ENCODE peak calls at places on chromosomes 3 and 15, in seven cellular contexts. One of them, this sample, is unnamed.

GRCh38 chr15:82540984-82541431 is 751 bp upstream of the RPS17 start:
- DNase-seq in H7: peak; percentile 72
- DNase-seq in GM12865: no peak
- DNase-seq in GM13977: no peak
- DNase-seq in iPS DF 19.7: no peak
- DNase-seq in SJCRH30: no peak
- DNase-seq in activated CD4-positive, CD25-positive, alpha-beta regulatory T cell treated with anti-CD3 and anti-CD28 coated beads, Interleukin-2, amount 50 U/mL, for 16 hours: no peak
- DNase-seq in this sample: peak; percentile 55

GRCh38 chr3:151946606-151947005 is 73.2 kb downstream of the SUCNR1 start:
- DNase-seq in H7: no peak
- DNase-seq in GM12865: no peak
- DNase-seq in GM13977: no peak
- DNase-seq in iPS DF 19.7: no peak
- DNase-seq in SJCRH30: no peak
- DNase-seq in activated CD4-positive, CD25-positive, alpha-beta regulatory T cell treated with anti-CD3 and anti-CD28 coated beads, Interleukin-2, amount 50 U/mL, for 16 hours: no peak
- DNase-seq in this sample: no peak

GRCh38 chr3:71307884-71308697 is 275.4 kb downstream of the FOXP1 start:
- DNase-seq in H7: no peak
- DNase-seq in GM12865: no peak
- DNase-seq in GM13977: no peak
- DNase-seq in iPS DF 19.7: no peak
- DNase-seq in SJCRH30: no peak
- DNase-seq in activated CD4-positive, CD25-positive, alpha-beta regulatory T cell treated with anti-CD3 and anti-CD28 coated beads, Interleukin-2, amount 50 U/mL, for 16 hours: no peak
- DNase-seq in this sample: no peak

GRCh38 chr15:41714291-41714690 is 54.1 kb downstream of the MGA start:
- DNase-seq in H7: no peak
- DNase-seq in GM12865: no peak
- DNase-seq in GM13977: no peak
- DNase-seq in iPS DF 19.7: no peak
- DNase-seq in SJCRH30: no peak
- DNase-seq in activated CD4-positive, CD25-positive, alpha-beta regulatory T cell treated with anti-CD3 and anti-CD28 coated beads, Interleukin-2, amount 50 U/mL, for 16 hours: no peak
- DNase-seq in this sample: no peak

GRCh38 chr3:65005481-65005880 is 317.7 kb upstream of the ADAMTS9 start:
- DNase-seq in H7: no peak
- DNase-seq in GM12865: no peak
- DNase-seq in GM13977: no peak
- DNase-seq in iPS DF 19.7: no peak
- DNase-seq in SJCRH30: peak; percentile 18
- DNase-seq in activated CD4-positive, CD25-positive, alpha-beta regulatory T cell treated with anti-CD3 and anti-CD28 coated beads, Interleukin-2, amount 50 U/mL, for 16 hours: no peak
- DNase-seq in this sample: no peak

GRCh38 chr3:139122221-139122581 is 77.5 kb upstream of the PRR23C start:
- DNase-seq in H7: no peak
- DNase-seq in GM12865: no peak
- DNase-seq in GM13977: no peak
- DNase-seq in iPS DF 19.7: no peak
- DNase-seq in SJCRH30: no peak
- DNase-seq in activated CD4-positive, CD25-positive, alpha-beta regulatory T cell treated with anti-CD3 and anti-CD28 coated beads, Interleukin-2, amount 50 U/mL, for 16 hours: no peak
- DNase-seq in this sample: no peak

GRCh38 chr3:129399145-129399894 is 29.1 kb downstream of the EFCAB12 start:
- DNase-seq in H7: peak; percentile 90
- DNase-seq in GM12865: peak; percentile 96
- DNase-seq in GM13977: peak; percentile 85
- DNase-seq in iPS DF 19.7: peak; percentile 93
- DNase-seq in SJCRH30: peak; percentile 88
- DNase-seq in activated CD4-positive, CD25-positive, alpha-beta regulatory T cell treated with anti-CD3 and anti-CD28 coated beads, Interleukin-2, amount 50 U/mL, for 16 hours: peak; percentile 60
- DNase-seq in this sample: peak; percentile 97

GRCh38 chr15:97521894-97522293 is 438.6 kb upstream of the ARRDC4 start:
- DNase-seq in H7: no peak
- DNase-seq in GM12865: no peak
- DNase-seq in GM13977: no peak
- DNase-seq in iPS DF 19.7: no peak
- DNase-seq in SJCRH30: peak; percentile 3
- DNase-seq in activated CD4-positive, CD25-positive, alpha-beta regulatory T cell treated with anti-CD3 and anti-CD28 coated beads, Interleukin-2, amount 50 U/mL, for 16 hours: no peak
- DNase-seq in this sample: no peak

GRCh38 chr3:134366221-134366927 is 7.9 kb downstream of the AMOTL2 start:
- DNase-seq in H7: no peak
- DNase-seq in GM12865: no peak
- DNase-seq in GM13977: no peak
- DNase-seq in iPS DF 19.7: no peak
- DNase-seq in SJCRH30: no peak
- DNase-seq in activated CD4-positive, CD25-positive, alpha-beta regulatory T cell treated with anti-CD3 and anti-CD28 coated beads, Interleukin-2, amount 50 U/mL, for 16 hours: no peak
- DNase-seq in this sample: no peak

GRCh38 chr3:140378571-140379340 is 299.1 kb upstream of the TRIM42 start:
- DNase-seq in H7: no peak
- DNase-seq in GM12865: no peak
- DNase-seq in GM13977: no peak
- DNase-seq in iPS DF 19.7: no peak
- DNase-seq in SJCRH30: no peak
- DNase-seq in activated CD4-positive, CD25-positive, alpha-beta regulatory T cell treated with anti-CD3 and anti-CD28 coated beads, Interleukin-2, amount 50 U/mL, for 16 hours: no peak
- DNase-seq in this sample: no peak

GRCh38 chr15:50227076-50227475 is 38.5 kb downstream of the HDC start:
- DNase-seq in H7: no peak
- DNase-seq in GM12865: no peak
- DNase-seq in GM13977: no peak
- DNase-seq in iPS DF 19.7: no peak
- DNase-seq in SJCRH30: peak; percentile 18
- DNase-seq in activated CD4-positive, CD25-positive, alpha-beta regulatory T cell treated with anti-CD3 and anti-CD28 coated beads, Interleukin-2, amount 50 U/mL, for 16 hours: no peak
- DNase-seq in this sample: no peak

GRCh38 chr3:53250881-53251605 is 4.8 kb downstream of the TKT start:
- DNase-seq in H7: peak; percentile 6
- DNase-seq in GM12865: no peak
- DNase-seq in GM13977: no peak
- DNase-seq in iPS DF 19.7: no peak
- DNase-seq in SJCRH30: no peak
- DNase-seq in activated CD4-positive, CD25-positive, alpha-beta regulatory T cell treated with anti-CD3 and anti-CD28 coated beads, Interleukin-2, amount 50 U/mL, for 16 hours: no peak
- DNase-seq in this sample: no peak